ENCODE peak calls at places on chromosomes 13 and 19, in four cellular contexts. One of them, this sample, is unnamed.

GRCh38 chr19:1107655-1108261 is 4.0 kb downstream of the GPX4 start:
- DNase-seq in NCI-H526: no peak
- DNase-seq in sciatic nerve: no peak
- DNase-seq in globus pallidus: no peak
- DNase-seq in this sample: no peak

GRCh38 chr19:23273594-23274412 is 23.6 kb upstream of the ZNF724 start:
- DNase-seq in NCI-H526: peak; percentile 91
- DNase-seq in sciatic nerve: peak; percentile 95
- DNase-seq in globus pallidus: peak; percentile 91
- DNase-seq in this sample: peak; percentile 96

GRCh38 chr19:1206733-1207301 is 1.2 kb downstream of the STK11 start:
- DNase-seq in NCI-H526: peak; percentile 56
- DNase-seq in sciatic nerve: peak; percentile 73
- DNase-seq in globus pallidus: no peak
- DNase-seq in this sample: peak; percentile 62

GRCh38 chr19:55635334-55635717 is 5.5 kb upstream of the ZNF580 start:
- DNase-seq in NCI-H526: no peak
- DNase-seq in sciatic nerve: peak; percentile 61
- DNase-seq in globus pallidus: no peak
- DNase-seq in this sample: no peak

GRCh38 chr19:56748443-56748842 is 76.9 kb upstream of the ZNF835 start:
- DNase-seq in NCI-H526: peak; percentile 33
- DNase-seq in sciatic nerve: no peak
- DNase-seq in globus pallidus: peak; percentile 68
- DNase-seq in this sample: peak; percentile 67

GRCh38 chr13:85367887-85368286 is 431.3 kb downstream of the SLITRK6 start:
- DNase-seq in NCI-H526: no peak
- DNase-seq in sciatic nerve: no peak
- DNase-seq in globus pallidus: no peak
- DNase-seq in this sample: no peak

GRCh38 chr13:36261976-36262375 is 35.6 kb downstream of the CCDC169 start:
- DNase-seq in NCI-H526: no peak
- DNase-seq in sciatic nerve: no peak
- DNase-seq in globus pallidus: no peak
- DNase-seq in this sample: no peak

GRCh38 chr13:66895780-66896179 is 334.4 kb downstream of the PCDH9 start:
- DNase-seq in NCI-H526: no peak
- DNase-seq in sciatic nerve: no peak
- DNase-seq in globus pallidus: no peak
- DNase-seq in this sample: no peak

GRCh38 chr19:42121666-42122069 is 10.6 kb downstream of the POU2F2 start:
- DNase-seq in NCI-H526: no peak
- DNase-seq in sciatic nerve: peak; percentile 71
- DNase-seq in globus pallidus: peak; percentile 41
- DNase-seq in this sample: peak; percentile 18

GRCh38 chr19:12623361-12624031 is 12.8 kb downstream of the ZNF791 start:
- DNase-seq in NCI-H526: no peak
- DNase-seq in sciatic nerve: no peak
- DNase-seq in globus pallidus: no peak
- DNase-seq in this sample: no peak

GRCh38 chr19:10009269-10009665 is 1.0 kb downstream of the COL5A3 start:
- DNase-seq in NCI-H526: no peak
- DNase-seq in sciatic nerve: peak; percentile 89
- DNase-seq in globus pallidus: no peak
- DNase-seq in this sample: peak; percentile 74

GRCh38 chr13:44816701-44817684 is 172.3 kb downstream of the NUFIP1 start:
- DNase-seq in NCI-H526: no peak
- DNase-seq in sciatic nerve: no peak
- DNase-seq in globus pallidus: no peak
- DNase-seq in this sample: no peak

GRCh38 chr19:1019980-1020867 is 699 bp downstream of the TMEM259 start:
- DNase-seq in NCI-H526: no peak
- DNase-seq in sciatic nerve: no peak
- DNase-seq in globus pallidus: no peak
- DNase-seq in this sample: peak; percentile 54

GRCh38 chr19:35868172-35868822 is at the start of gene APLP1:
- DNase-seq in NCI-H526: peak; percentile 92
- DNase-seq in sciatic nerve: peak; percentile 76
- DNase-seq in globus pallidus: peak; percentile 94
- DNase-seq in this sample: peak; percentile 71

GRCh38 chr19:18871543-18871942 is 24.4 kb downstream of the CERS1 start:
- DNase-seq in NCI-H526: no peak
- DNase-seq in sciatic nerve: no peak
- DNase-seq in globus pallidus: no peak
- DNase-seq in this sample: no peak

GRCh38 chr19:56076413-56076998 is 44.6 kb downstream of the ZNF787 start:
- DNase-seq in NCI-H526: peak; percentile 73
- DNase-seq in sciatic nerve: no peak
- DNase-seq in globus pallidus: no peak
- DNase-seq in this sample: peak; percentile 69

GRCh38 chr13:51437550-51438127 is 15.2 kb downstream of the INTS6 start:
- DNase-seq in NCI-H526: no peak
- DNase-seq in sciatic nerve: no peak
- DNase-seq in globus pallidus: no peak
- DNase-seq in this sample: no peak

GRCh38 chr19:48543121-48543710 is 8.8 kb upstream of the SULT2B1 start:
- DNase-seq in NCI-H526: peak; percentile 44
- DNase-seq in sciatic nerve: no peak
- DNase-seq in globus pallidus: no peak
- DNase-seq in this sample: no peak

GRCh38 chr19:15439078-15439799 is 10.5 kb downstream of the WIZ start:
- DNase-seq in NCI-H526: no peak
- DNase-seq in sciatic nerve: no peak
- DNase-seq in globus pallidus: no peak
- DNase-seq in this sample: no peak

GRCh38 chr19:17321655-17322489 is 12.5 kb downstream of the DDA1 start:
- DNase-seq in NCI-H526: no peak
- DNase-seq in sciatic nerve: no peak
- DNase-seq in globus pallidus: no peak
- DNase-seq in this sample: no peak

GRCh38 chr13:94708971-94709614 is 3.3 kb downstream of the SOX21 start:
- DNase-seq in NCI-H526: no peak
- DNase-seq in sciatic nerve: no peak
- DNase-seq in globus pallidus: no peak
- DNase-seq in this sample: no peak

GRCh38 chr19:32397736-32398135 is 7.8 kb upstream of the DPY19L3 start:
- DNase-seq in NCI-H526: no peak
- DNase-seq in sciatic nerve: no peak
- DNase-seq in globus pallidus: no peak
- DNase-seq in this sample: no peak

GRCh38 chr13:40161931-40162330 is 504.5 kb downstream of the FOXO1 start:
- DNase-seq in NCI-H526: no peak
- DNase-seq in sciatic nerve: no peak
- DNase-seq in globus pallidus: no peak
- DNase-seq in this sample: no peak

GRCh38 chr13:50224534-50224933 is 209.3 kb downstream of the KCNRG start:
- DNase-seq in NCI-H526: no peak
- DNase-seq in sciatic nerve: no peak
- DNase-seq in globus pallidus: no peak
- DNase-seq in this sample: no peak

GRCh38 chr13:46622918-46623256 is 69.9 kb downstream of the LRCH1 start:
- DNase-seq in NCI-H526: peak; percentile 84
- DNase-seq in sciatic nerve: peak; percentile 65
- DNase-seq in globus pallidus: peak; percentile 38
- DNase-seq in this sample: peak; percentile 69

GRCh38 chr13:81171065-81171647 is 830.2 kb upstream of the SPRY2 start:
- DNase-seq in NCI-H526: peak; percentile 75
- DNase-seq in sciatic nerve: no peak
- DNase-seq in globus pallidus: peak; percentile 19
- DNase-seq in this sample: no peak

GRCh38 chr13:44402902-44403719 is 29.5 kb downstream of the SERP2 start:
- DNase-seq in NCI-H526: peak; percentile 91
- DNase-seq in sciatic nerve: peak; percentile 43
- DNase-seq in globus pallidus: no peak
- DNase-seq in this sample: no peak

GRCh38 chr19:10104665-10105221 is 1.4 kb upstream of the PPAN start:
- DNase-seq in NCI-H526: no peak
- DNase-seq in sciatic nerve: no peak
- DNase-seq in globus pallidus: no peak
- DNase-seq in this sample: no peak

GRCh38 chr19:49145485-49146407 is 9.4 kb downstream of the HRC start:
- DNase-seq in NCI-H526: peak; percentile 86
- DNase-seq in sciatic nerve: peak; percentile 84
- DNase-seq in globus pallidus: peak; percentile 71
- DNase-seq in this sample: peak; percentile 86

GRCh38 chr13:79393564-79394249 is 12.3 kb downstream of the RBM26 start:
- DNase-seq in NCI-H526: peak; percentile 72
- DNase-seq in sciatic nerve: no peak
- DNase-seq in globus pallidus: no peak
- DNase-seq in this sample: no peak

GRCh38 chr19:10206226-10206873 is 11.6 kb upstream of the DNMT1 start:
- DNase-seq in NCI-H526: no peak
- DNase-seq in sciatic nerve: no peak
- DNase-seq in globus pallidus: no peak
- DNase-seq in this sample: no peak

GRCh38 chr13:74047925-74048324 is 86.3 kb downstream of the KLF12 start:
- DNase-seq in NCI-H526: no peak
- DNase-seq in sciatic nerve: no peak
- DNase-seq in globus pallidus: no peak
- DNase-seq in this sample: no peak

GRCh38 chr13:41613984-41614581 is 156.7 kb downstream of the RGCC start:
- DNase-seq in NCI-H526: no peak
- DNase-seq in sciatic nerve: no peak
- DNase-seq in globus pallidus: peak; percentile 37
- DNase-seq in this sample: peak; percentile 54

GRCh38 chr13:110297011-110297410 is 9.9 kb downstream of the COL4A1 start:
- DNase-seq in NCI-H526: no peak
- DNase-seq in sciatic nerve: no peak
- DNase-seq in globus pallidus: no peak
- DNase-seq in this sample: no peak

GRCh38 chr13:25977216-25977615 is 74.6 kb downstream of the SHISA2 start:
- DNase-seq in NCI-H526: no peak
- DNase-seq in sciatic nerve: no peak
- DNase-seq in globus pallidus: no peak
- DNase-seq in this sample: no peak

GRCh38 chr13:48121733-48122132 is 26.8 kb upstream of the MED4 start:
- DNase-seq in NCI-H526: no peak
- DNase-seq in sciatic nerve: no peak
- DNase-seq in globus pallidus: no peak
- DNase-seq in this sample: no peak

GRCh38 chr13:50129923-50130685 is 114.9 kb downstream of the KCNRG start:
- DNase-seq in NCI-H526: peak; percentile 78
- DNase-seq in sciatic nerve: peak; percentile 82
- DNase-seq in globus pallidus: peak; percentile 35
- DNase-seq in this sample: no peak

GRCh38 chr13:36887758-36888521 is 32.1 kb downstream of the SMAD9 start:
- DNase-seq in NCI-H526: no peak
- DNase-seq in sciatic nerve: peak; percentile 68
- DNase-seq in globus pallidus: no peak
- DNase-seq in this sample: no peak

GRCh38 chr19:41206926-41207750 is 11.9 kb upstream of the AXL start:
- DNase-seq in NCI-H526: no peak
- DNase-seq in sciatic nerve: peak; percentile 81
- DNase-seq in globus pallidus: no peak
- DNase-seq in this sample: peak; percentile 46

This sample was measured in testis.